ENCODE peak calls at places on chromosome 13, in six cellular contexts. W is C1 segment of cervical spinal cord; J is M059J; Q is CD8-positive, alpha-beta T cell; Y is neural progenitor cell; E is NCI-H524. B is an unnamed sample.
A peak's percentile ranks its signal among the peaks of the same experiment; 100 is the strongest.

GRCh38 chr13:50678464-50679162 is 164.9 kb downstream of the DLEU7 start:
- DNase-seq in W (no peak), J (peak; percentile 98), Q (no peak), Y (no peak), E (no peak), B (no peak)

GRCh38 chr13:76820759-76821158 is 65.4 kb downstream of the KCTD12 start:
- DNase-seq in W (no peak), J (peak; percentile 5), Q (no peak), Y (no peak), E (no peak), B (peak; percentile 76)

GRCh38 chr13:43331676-43332075 is 308.3 kb downstream of the DNAJC15 start:
- DNase-seq in W (peak; percentile 42), J (peak; percentile 13), Q (no peak), Y (peak; percentile 24), E (no peak), B (no peak)

GRCh38 chr13:53131361-53131760 is 102.7 kb downstream of the OLFM4 start:
- DNase-seq in W (no peak), J (no peak), Q (no peak), Y (no peak), E (peak; percentile 89), B (no peak)

GRCh38 chr13:73168993-73169401 is 110.2 kb downstream of the KLF5 start:
- DNase-seq in W (no peak), J (no peak), Q (no peak), Y (no peak), E (no peak), B (no peak)

GRCh38 chr13:63838366-63839110 is 2422.9 kb upstream of the PCDH20 start:
- DNase-seq in W (no peak), J (no peak), Q (no peak), Y (no peak), E (no peak), B (no peak)

GRCh38 chr13:111387945-111388600 is 67.6 kb downstream of the TEX29 start:
- DNase-seq in W (no peak), J (peak; percentile 2), Q (no peak), Y (no peak), E (no peak), B (no peak)

GRCh38 chr13:43261018-43261417 is 237.6 kb downstream of the DNAJC15 start:
- DNase-seq in W (no peak), J (peak; percentile 32), Q (no peak), Y (no peak), E (no peak), B (no peak)

GRCh38 chr13:40453666-40454030 is 212.8 kb downstream of the FOXO1 start:
- DNase-seq in W (no peak), J (peak; percentile 97), Q (no peak), Y (no peak), E (no peak), B (no peak)

GRCh38 chr13:93559718-93560117 is 333.1 kb downstream of the GPC6 start:
- DNase-seq in W (no peak), J (peak; percentile 69), Q (no peak), Y (no peak), E (peak; percentile 59), B (no peak)

GRCh38 chr13:27182844-27183497 is 11.4 kb upstream of the USP12 start:
- DNase-seq in W (no peak), J (peak; percentile 97), Q (no peak), Y (no peak), E (no peak), B (peak; percentile 69)

GRCh38 chr13:88649855-88650254 is 978.7 kb downstream of the SLITRK5 start:
- DNase-seq in W (no peak), J (no peak), Q (no peak), Y (no peak), E (no peak), B (no peak)

GRCh38 chr13:113373811-113374485 is 10.0 kb upstream of the GRTP1 start:
- DNase-seq in W (no peak), J (no peak), Q (no peak), Y (no peak), E (no peak), B (no peak)

GRCh38 chr13:109654341-109655205 is 131.8 kb downstream of the IRS2 start:
- DNase-seq in W (no peak), J (no peak), Q (no peak), Y (no peak), E (no peak), B (no peak)

GRCh38 chr13:99356216-99357089 is 49.3 kb upstream of the GPR183 start:
- DNase-seq in W (peak; percentile 35), J (peak; percentile 96), Q (peak; percentile 61), Y (no peak), E (no peak), B (no peak)

GRCh38 chr13:91139232-91139631 is 208.3 kb upstream of the MIR17HG start:
- DNase-seq in W (no peak), J (no peak), Q (no peak), Y (no peak), E (no peak), B (no peak)

GRCh38 chr13:27968316-27969072 is 621 bp downstream of the CDX2 start:
- DNase-seq in W (no peak), J (no peak), Q (no peak), Y (peak; percentile 77), E (peak; percentile 51), B (no peak)

GRCh38 chr13:65594255-65594654 is 1635.9 kb downstream of the PCDH9 start:
- DNase-seq in W (no peak), J (peak; percentile 10), Q (no peak), Y (no peak), E (no peak), B (no peak)

GRCh38 chr13:77448689-77449088 is 86.8 kb upstream of the SCEL start:
- DNase-seq in W (no peak), J (no peak), Q (no peak), Y (no peak), E (no peak), B (no peak)

GRCh38 chr13:34258646-34259386 is 440.9 kb downstream of the RFC3 start:
- DNase-seq in W (no peak), J (no peak), Q (no peak), Y (no peak), E (no peak), B (no peak)

GRCh38 chr13:35512271-35512920 is 35.9 kb upstream of the MAB21L1 start:
- DNase-seq in W (no peak), J (peak; percentile 94), Q (no peak), Y (no peak), E (peak; percentile 13), B (no peak)

GRCh38 chr13:74966814-74967213 is 515.2 kb downstream of the TBC1D4 start:
- DNase-seq in W (no peak), J (no peak), Q (no peak), Y (peak; percentile 41), E (peak; percentile 21), B (no peak)

GRCh38 chr13:90645582-90645981 is 701.9 kb upstream of the MIR17HG start:
- DNase-seq in W (no peak), J (no peak), Q (no peak), Y (no peak), E (no peak), B (no peak)

B was measured in Right ventricle myocardium inferior.